ENCODE peak calls at places on chromosome 7, in eight cellular contexts. S is choroid plexus epithelial cell, F is right cardiac atrium, Z is thoracic aorta, C is AG04450, H is esophagus squamous epithelium, D is transverse colon, M is aorta. E is an unnamed sample.

GRCh38 chr7:5692845-5693278 is 88.6 kb downstream of the RNF216 start:
- DNase-seq in S (peak), F (no peak), Z (no peak), C (peak), H (no peak), D (no peak), M (no peak), E (no peak)

GRCh38 chr7:138954545-138955475 is 26.4 kb downstream of the KIAA1549 start:
- DNase-seq in S (no peak), F (no peak), Z (no peak), C (no peak), H (no peak), D (no peak), M (no peak), E (no peak)

GRCh38 chr7:35677582-35678356 is 17.2 kb downstream of the HERPUD2 start:
- DNase-seq in S (no peak), F (no peak), Z (no peak), C (no peak), H (no peak), D (no peak), M (no peak), E (no peak)

GRCh38 chr7:45894665-45895062 is 6.4 kb downstream of the IGFBP1 start:
- DNase-seq in S (no peak), F (no peak), Z (no peak), C (no peak), H (no peak), D (no peak), M (no peak), E (no peak)

GRCh38 chr7:332020-332517 is 42.1 kb downstream of the FOXL3 start:
- DNase-seq in S (no peak), F (no peak), Z (no peak), C (no peak), H (no peak), D (no peak), M (peak), E (peak)

GRCh38 chr7:96161897-96162296 is 160.0 kb downstream of the SLC25A13 start:
- DNase-seq in S (no peak), F (no peak), Z (no peak), C (no peak), H (no peak), D (no peak), M (no peak), E (no peak)

GRCh38 chr7:39510738-39511372 is 55.3 kb upstream of the YAE1 start:
- DNase-seq in S (peak), F (no peak), Z (no peak), C (no peak), H (no peak), D (no peak), M (no peak), E (no peak)

GRCh38 chr7:50728184-50728583 is 54.5 kb downstream of the GRB10 start:
- DNase-seq in S (peak), F (no peak), Z (no peak), C (no peak), H (no peak), D (no peak), M (no peak), E (no peak)

GRCh38 chr7:35255909-35256876 is 2.3 kb upstream of the TBX20 start:
- DNase-seq in S (no peak), F (peak), Z (no peak), C (no peak), H (no peak), D (no peak), M (no peak), E (no peak)

GRCh38 chr7:119969054-119969453 is 303.9 kb upstream of the KCND2 start:
- DNase-seq in S (peak), F (no peak), Z (no peak), C (no peak), H (no peak), D (no peak), M (no peak), E (no peak)

GRCh38 chr7:140650367-140650766 is 9.8 kb upstream of the DENND2A start:
- DNase-seq in S (no peak), F (no peak), Z (no peak), C (no peak), H (no peak), D (no peak), M (no peak), E (no peak)

GRCh38 chr7:136138991-136139390 is 161.8 kb upstream of the MTPN start:
- DNase-seq in S (no peak), F (no peak), Z (no peak), C (no peak), H (no peak), D (no peak), M (no peak), E (no peak)

GRCh38 chr7:100582650-100583049 is 3.3 kb downstream of the LRCH4 start:
- DNase-seq in S (no peak), F (peak), Z (no peak), C (no peak), H (no peak), D (no peak), M (no peak), E (no peak)
- H3K4me3 ChIP-seq in S (no peak), F (no peak), Z (no peak), C (peak), H (peak), D (no peak), M (no peak), E (no peak)

GRCh38 chr7:18890885-18891621 is 226.4 kb downstream of the TWIST1 start:
- DNase-seq in S (peak), F (no peak), Z (no peak), C (no peak), H (no peak), D (no peak), M (no peak), E (no peak)

GRCh38 chr7:18893156-18893555 is 224.3 kb downstream of the TWIST1 start:
- DNase-seq in S (no peak), F (no peak), Z (no peak), C (no peak), H (no peak), D (no peak), M (no peak), E (no peak)

GRCh38 chr7:18886801-18887200 is 230.6 kb downstream of the TWIST1 start:
- DNase-seq in S (no peak), F (no peak), Z (no peak), C (no peak), H (no peak), D (no peak), M (no peak), E (no peak)

GRCh38 chr7:18889436-18889835 is 228.0 kb downstream of the TWIST1 start:
- DNase-seq in S (no peak), F (no peak), Z (no peak), C (no peak), H (no peak), D (no peak), M (no peak), E (no peak)

DNA sequence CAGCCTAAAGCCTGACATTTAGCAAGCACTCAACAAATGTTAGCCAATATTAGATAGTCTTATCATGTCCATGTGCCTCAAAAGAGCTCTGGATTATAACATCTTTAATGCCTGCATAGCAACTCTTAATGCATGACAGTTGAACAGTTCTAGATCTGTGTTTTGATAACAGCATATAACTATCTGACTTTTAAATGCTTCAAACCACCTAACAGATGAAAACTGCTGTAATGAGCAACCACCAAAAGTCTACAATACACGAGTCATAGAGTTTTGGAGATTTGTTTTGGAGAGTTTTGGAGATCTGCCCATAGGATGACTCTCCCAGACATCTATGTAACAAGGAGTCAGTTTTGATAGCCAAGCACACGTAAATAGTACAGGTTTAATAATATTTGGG is 227.3 kb downstream of the TWIST1 start:
- DNase-seq in S (peak), F (no peak), Z (no peak), C (peak), H (no peak), D (no peak), M (no peak), E (no peak)
- H3K4me3 ChIP-seq in S (no peak), F (no peak), Z (no peak), C (no peak), H (no peak), D (no peak), M (no peak), E (no peak)

GRCh38 chr7:137950263-137950621 is 51.6 kb downstream of the CREB3L2 start:
- DNase-seq in S (no peak), F (no peak), Z (no peak), C (no peak), H (no peak), D (no peak), M (no peak), E (no peak)

GRCh38 chr7:137949416-137950262 is 52.2 kb downstream of the CREB3L2 start:
- DNase-seq in S (peak), F (no peak), Z (no peak), C (no peak), H (no peak), D (no peak), M (no peak), E (no peak)

GRCh38 chr7:137952406-137952805 is 49.5 kb downstream of the CREB3L2 start:
- DNase-seq in S (no peak), F (no peak), Z (no peak), C (no peak), H (no peak), D (peak), M (no peak), E (peak)

GRCh38 chr7:137951700-137952099 is 50.2 kb downstream of the CREB3L2 start:
- DNase-seq in S (no peak), F (no peak), Z (no peak), C (no peak), H (no peak), D (no peak), M (no peak), E (no peak)

DNA sequence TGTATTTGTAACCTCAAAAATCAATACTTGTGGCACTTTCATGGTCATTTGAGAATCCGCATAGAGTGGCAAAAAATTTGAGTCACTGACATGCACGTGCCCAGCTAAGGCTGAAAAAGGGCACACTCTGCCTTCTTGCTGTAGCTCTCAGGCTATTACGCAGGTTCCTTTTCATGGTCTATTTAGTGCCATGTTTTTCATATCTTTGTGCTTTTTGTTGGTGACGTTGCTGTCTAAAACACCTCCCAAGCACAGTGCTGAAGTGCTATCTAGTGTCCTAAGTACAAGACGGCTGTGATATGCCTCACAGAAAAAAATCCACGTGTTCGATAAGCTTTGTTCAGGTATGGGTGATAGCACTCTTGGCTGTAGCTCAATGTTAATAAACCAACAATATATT is 50.9 kb downstream of the CREB3L2 start:
- DNase-seq in S (no peak), F (no peak), Z (no peak), C (no peak), H (no peak), D (no peak), M (no peak), E (no peak)
- H3K4me3 ChIP-seq in S (no peak), F (no peak), Z (no peak), C (no peak), H (no peak), D (no peak), M (no peak), E (no peak)

GRCh38 chr7:79454325-79454960 is 976 bp upstream of the MAGI2 start:
- DNase-seq in S (peak), F (peak), Z (no peak), C (peak), H (no peak), D (peak), M (peak), E (peak)
- H3K4me3 ChIP-seq in S (peak), F (peak), Z (peak), C (peak), H (peak), D (peak), M (peak), E (peak)

GRCh38 chr7:2863461-2864066 is 19.5 kb upstream of the GNA12 start:
- DNase-seq in S (peak), F (peak), Z (peak), C (peak), H (peak), D (peak), M (peak), E (peak)
- H3K4me3 ChIP-seq in S (peak), F (no peak), Z (peak), C (peak), H (peak), D (no peak), M (no peak), E (no peak)

GRCh38 chr7:86431761-86432160 is 211.9 kb upstream of the GRM3 start:
- DNase-seq in S (no peak), F (no peak), Z (no peak), C (no peak), H (no peak), D (no peak), M (no peak), E (no peak)
- H3K4me3 ChIP-seq in S (no peak), F (no peak), Z (no peak), C (no peak), H (no peak), D (no peak), M (no peak), E (no peak)

GRCh38 chr7:98868450-98868849 is 1.4 kb downstream of the TMEM130 start:
- DNase-seq in S (no peak), F (no peak), Z (no peak), C (no peak), H (no peak), D (no peak), M (no peak), E (no peak)

GRCh38 chr7:98867271-98867701 is 2.5 kb downstream of the TMEM130 start:
- DNase-seq in S (peak), F (no peak), Z (no peak), C (no peak), H (no peak), D (no peak), M (peak), E (peak)

GRCh38 chr7:98870071-98870651 is 347 bp upstream of the TMEM130 start:
- DNase-seq in S (peak), F (peak), Z (peak), C (no peak), H (no peak), D (peak), M (peak), E (peak)

GRCh38 chr7:98869374-98870070 is at the start of gene TMEM130:
- DNase-seq in S (peak), F (no peak), Z (no peak), C (no peak), H (no peak), D (no peak), M (no peak), E (no peak)

DNA sequence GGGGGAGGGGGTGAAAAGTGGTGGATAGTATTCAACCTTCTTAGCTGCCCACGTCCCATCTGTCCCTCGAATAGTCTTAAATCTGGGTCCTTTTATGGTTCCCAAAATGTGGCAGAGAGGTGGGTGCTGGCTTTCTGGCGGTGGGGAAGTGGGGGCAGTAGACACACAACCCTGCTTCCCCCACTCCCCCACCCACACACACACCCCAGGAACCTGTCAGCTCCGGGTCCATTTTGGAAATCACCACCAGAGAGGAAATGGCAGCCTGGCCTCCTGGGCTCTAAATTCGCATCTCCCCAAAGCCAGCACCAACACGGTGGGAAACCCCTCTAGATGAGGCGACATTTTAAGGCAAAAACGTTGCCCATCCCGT is 827 bp downstream of the TMEM130 start:
- DNase-seq in S (no peak), F (no peak), Z (no peak), C (no peak), H (no peak), D (no peak), M (no peak), E (no peak)
- H3K4me3 ChIP-seq in S (no peak), F (no peak), Z (peak), C (peak), H (no peak), D (no peak), M (no peak), E (no peak)

GRCh38 chr7:2687338-2687869 is 598 bp upstream of the AMZ1 start:
- DNase-seq in S (no peak), F (peak), Z (no peak), C (no peak), H (no peak), D (no peak), M (no peak), E (no peak)
- H3K4me3 ChIP-seq in S (no peak), F (no peak), Z (peak), C (peak), H (no peak), D (no peak), M (no peak), E (no peak)

GRCh38 chr7:116182023-116182422 is 28.3 kb upstream of the TES start:
- DNase-seq in S (no peak), F (no peak), Z (no peak), C (no peak), H (no peak), D (no peak), M (no peak), E (no peak)
- H3K4me3 ChIP-seq in S (no peak), F (no peak), Z (no peak), C (no peak), H (no peak), D (no peak), M (no peak), E (no peak)

GRCh38 chr7:28089120-28089714 is 91.4 kb downstream of the JAZF1 start:
- DNase-seq in S (no peak), F (no peak), Z (no peak), C (no peak), H (no peak), D (no peak), M (no peak), E (no peak)

GRCh38 chr7:28091190-28091589 is 89.4 kb downstream of the JAZF1 start:
- DNase-seq in S (peak), F (no peak), Z (no peak), C (no peak), H (no peak), D (no peak), M (no peak), E (no peak)

GRCh38 chr7:28088032-28088431 is 92.6 kb downstream of the JAZF1 start:
- DNase-seq in S (peak), F (no peak), Z (no peak), C (no peak), H (no peak), D (no peak), M (no peak), E (no peak)

GRCh38 chr7:28096713-28097112 is 83.9 kb downstream of the JAZF1 start:
- DNase-seq in S (peak), F (peak), Z (no peak), C (peak), H (no peak), D (peak), M (no peak), E (no peak)

GRCh38 chr7:28093617-28094232 is 86.9 kb downstream of the JAZF1 start:
- DNase-seq in S (peak), F (peak), Z (no peak), C (no peak), H (no peak), D (peak), M (peak), E (peak)
- H3K4me3 ChIP-seq in S (no peak), F (no peak), Z (no peak), C (no peak), H (no peak), D (no peak), M (no peak), E (no peak)

E was measured in mucosa of descending colon.